ENCODE peak calls at places on chromosomes 3 and 15, in ten cellular contexts. One of them, this sample, is unnamed.

GRCh38 chr15:47768730-47769129 is 51.4 kb downstream of the SEMA6D start:
- DNase-seq in GM12891: no peak
- DNase-seq in pancreas: no peak
- DNase-seq in stimulated activated CD4-positive, alpha-beta T cell treated with anti-CD3 and anti-CD28 coated beads, Interleukin-12 subunit alpha, Interleukin-12 subunit beta, amount 100 ng/mL, for 24 hours: no peak
- DNase-seq in GM10248: no peak
- DNase-seq in stimulated activated CD8-positive, alpha-beta memory T cell treated with anti-CD3 and anti-CD28 coated beads, Interleukin-12 subunit alpha, Interleukin-12 subunit beta, amount 100 ng/mL, for 1 hour: no peak
- DNase-seq in astrocyte of the spinal cord: no peak
- DNase-seq in GM12865: no peak
- DNase-seq in NCI-H2081: no peak
- DNase-seq in NCI-H446 treated with DMSO at 0.1 percent for 48 hours: no peak
- DNase-seq in this sample: no peak

GRCh38 chr3:69294014-69294771 is 91.7 kb downstream of the FRMD4B start:
- DNase-seq in NCI-H2081: no peak
- DNase-seq in pancreas: no peak
- DNase-seq in astrocyte of the spinal cord: peak
- DNase-seq in stimulated activated CD4-positive, alpha-beta T cell treated with anti-CD3 and anti-CD28 coated beads, Interleukin-12 subunit alpha, Interleukin-12 subunit beta, amount 100 ng/mL, for 24 hours: no peak
- DNase-seq in GM10248: peak
- DNase-seq in NCI-H446 treated with DMSO at 0.1 percent for 48 hours: no peak
- DNase-seq in GM12865: peak
- DNase-seq in stimulated activated CD8-positive, alpha-beta memory T cell treated with anti-CD3 and anti-CD28 coated beads, Interleukin-12 subunit alpha, Interleukin-12 subunit beta, amount 100 ng/mL, for 1 hour: no peak
- DNase-seq in GM12891: no peak
- DNase-seq in this sample: no peak

GRCh38 chr15:93859176-93859575 is 372.2 kb upstream of the MCTP2 start:
- DNase-seq in NCI-H446 treated with DMSO at 0.1 percent for 48 hours: no peak
- DNase-seq in GM12865: no peak
- DNase-seq in GM10248: no peak
- DNase-seq in astrocyte of the spinal cord: no peak
- DNase-seq in stimulated activated CD8-positive, alpha-beta memory T cell treated with anti-CD3 and anti-CD28 coated beads, Interleukin-12 subunit alpha, Interleukin-12 subunit beta, amount 100 ng/mL, for 1 hour: no peak
- DNase-seq in GM12891: no peak
- DNase-seq in pancreas: no peak
- DNase-seq in NCI-H2081: no peak
- DNase-seq in stimulated activated CD4-positive, alpha-beta T cell treated with anti-CD3 and anti-CD28 coated beads, Interleukin-12 subunit alpha, Interleukin-12 subunit beta, amount 100 ng/mL, for 24 hours: no peak
- DNase-seq in this sample: no peak

GRCh38 chr3:177182352-177182751 is 14.9 kb downstream of the TBL1XR1 start:
- DNase-seq in NCI-H446 treated with DMSO at 0.1 percent for 48 hours: no peak
- DNase-seq in stimulated activated CD8-positive, alpha-beta memory T cell treated with anti-CD3 and anti-CD28 coated beads, Interleukin-12 subunit alpha, Interleukin-12 subunit beta, amount 100 ng/mL, for 1 hour: no peak
- DNase-seq in pancreas: no peak
- DNase-seq in GM12891: no peak
- DNase-seq in NCI-H2081: no peak
- DNase-seq in astrocyte of the spinal cord: no peak
- DNase-seq in stimulated activated CD4-positive, alpha-beta T cell treated with anti-CD3 and anti-CD28 coated beads, Interleukin-12 subunit alpha, Interleukin-12 subunit beta, amount 100 ng/mL, for 24 hours: no peak
- DNase-seq in GM10248: no peak
- DNase-seq in GM12865: no peak
- DNase-seq in this sample: no peak

GRCh38 chr3:72212396-72212795 is 427.4 kb upstream of the PROK2 start:
- DNase-seq in pancreas: no peak
- DNase-seq in astrocyte of the spinal cord: no peak
- DNase-seq in NCI-H446 treated with DMSO at 0.1 percent for 48 hours: no peak
- DNase-seq in stimulated activated CD4-positive, alpha-beta T cell treated with anti-CD3 and anti-CD28 coated beads, Interleukin-12 subunit alpha, Interleukin-12 subunit beta, amount 100 ng/mL, for 24 hours: no peak
- DNase-seq in GM12865: no peak
- DNase-seq in stimulated activated CD8-positive, alpha-beta memory T cell treated with anti-CD3 and anti-CD28 coated beads, Interleukin-12 subunit alpha, Interleukin-12 subunit beta, amount 100 ng/mL, for 1 hour: no peak
- DNase-seq in NCI-H2081: no peak
- DNase-seq in GM10248: no peak
- DNase-seq in GM12891: no peak
- DNase-seq in this sample: no peak

GRCh38 chr3:182182531-182182968 is 470.8 kb downstream of the SOX2 start:
- DNase-seq in pancreas: no peak
- DNase-seq in stimulated activated CD4-positive, alpha-beta T cell treated with anti-CD3 and anti-CD28 coated beads, Interleukin-12 subunit alpha, Interleukin-12 subunit beta, amount 100 ng/mL, for 24 hours: no peak
- DNase-seq in NCI-H446 treated with DMSO at 0.1 percent for 48 hours: peak
- DNase-seq in stimulated activated CD8-positive, alpha-beta memory T cell treated with anti-CD3 and anti-CD28 coated beads, Interleukin-12 subunit alpha, Interleukin-12 subunit beta, amount 100 ng/mL, for 1 hour: no peak
- DNase-seq in GM12891: no peak
- DNase-seq in GM10248: no peak
- DNase-seq in GM12865: peak
- DNase-seq in astrocyte of the spinal cord: peak
- DNase-seq in NCI-H2081: no peak
- DNase-seq in this sample: no peak

GRCh38 chr3:48399387-48400172 is 27.6 kb downstream of the FBXW12 start:
- DNase-seq in NCI-H2081: no peak
- DNase-seq in GM12865: no peak
- DNase-seq in pancreas: peak
- DNase-seq in GM10248: no peak
- DNase-seq in GM12891: no peak
- DNase-seq in stimulated activated CD8-positive, alpha-beta memory T cell treated with anti-CD3 and anti-CD28 coated beads, Interleukin-12 subunit alpha, Interleukin-12 subunit beta, amount 100 ng/mL, for 1 hour: no peak
- DNase-seq in NCI-H446 treated with DMSO at 0.1 percent for 48 hours: no peak
- DNase-seq in astrocyte of the spinal cord: no peak
- DNase-seq in stimulated activated CD4-positive, alpha-beta T cell treated with anti-CD3 and anti-CD28 coated beads, Interleukin-12 subunit alpha, Interleukin-12 subunit beta, amount 100 ng/mL, for 24 hours: no peak
- DNase-seq in this sample: peak

GRCh38 chr15:67512933-67513714 is 7.8 kb upstream of the C15orf61 start:
- DNase-seq in NCI-H446 treated with DMSO at 0.1 percent for 48 hours: no peak
- DNase-seq in stimulated activated CD4-positive, alpha-beta T cell treated with anti-CD3 and anti-CD28 coated beads, Interleukin-12 subunit alpha, Interleukin-12 subunit beta, amount 100 ng/mL, for 24 hours: no peak
- DNase-seq in GM10248: no peak
- DNase-seq in GM12891: no peak
- DNase-seq in GM12865: no peak
- DNase-seq in stimulated activated CD8-positive, alpha-beta memory T cell treated with anti-CD3 and anti-CD28 coated beads, Interleukin-12 subunit alpha, Interleukin-12 subunit beta, amount 100 ng/mL, for 1 hour: no peak
- DNase-seq in pancreas: no peak
- DNase-seq in astrocyte of the spinal cord: no peak
- DNase-seq in NCI-H2081: no peak
- DNase-seq in this sample: no peak

GRCh38 chr3:46091046-46091445 is 63.8 kb upstream of the XCR1 start:
- DNase-seq in GM12891: no peak
- DNase-seq in GM10248: no peak
- DNase-seq in pancreas: no peak
- DNase-seq in GM12865: no peak
- DNase-seq in stimulated activated CD8-positive, alpha-beta memory T cell treated with anti-CD3 and anti-CD28 coated beads, Interleukin-12 subunit alpha, Interleukin-12 subunit beta, amount 100 ng/mL, for 1 hour: no peak
- DNase-seq in NCI-H446 treated with DMSO at 0.1 percent for 48 hours: no peak
- DNase-seq in NCI-H2081: no peak
- DNase-seq in astrocyte of the spinal cord: no peak
- DNase-seq in stimulated activated CD4-positive, alpha-beta T cell treated with anti-CD3 and anti-CD28 coated beads, Interleukin-12 subunit alpha, Interleukin-12 subunit beta, amount 100 ng/mL, for 24 hours: no peak
- DNase-seq in this sample: no peak